ENCODE peak calls at places on chromosomes 13 and 19, in five cellular contexts. K is C1 segment of cervical spinal cord; P is stimulated activated CD4-positive, alpha-beta T cell treated with anti-CD3 and anti-CD28 coated beads, TNF-alpha, amount 100 ng/mL, for 48 hours; F is aorta; V is NCI-H345. W is an unnamed sample.
A peak's percentile ranks its signal among the peaks of the same experiment; 100 is the strongest.

GRCh38 chr19:36573948-36574726 is 1.0 kb upstream of the ZNF529 start:
- DNase-seq in K (no peak), P (no peak), F (no peak), V (no peak), W (no peak)

GRCh38 chr13:114065926-114066774 is 66.3 kb downstream of the RASA3 start:
- DNase-seq in K (no peak), P (no peak), F (peak; percentile 74), V (no peak), W (no peak)

GRCh38 chr13:113625965-113626661 is 31.9 kb downstream of the ATP4B start:
- DNase-seq in K (no peak), P (no peak), F (peak; percentile 35), V (no peak), W (no peak)

GRCh38 chr13:44951184-44951583 is 38.1 kb downstream of the NUFIP1 start:
- DNase-seq in K (no peak), P (no peak), F (no peak), V (no peak), W (no peak)

GRCh38 chr13:90336507-90336906 is 1011.0 kb upstream of the MIR17HG start:
- DNase-seq in K (no peak), P (no peak), F (no peak), V (no peak), W (no peak)

GRCh38 chr13:98847780-98848179 is 95.3 kb upstream of the SLC15A1 start:
- DNase-seq in K (no peak), P (no peak), F (no peak), V (no peak), W (peak; percentile 14)

GRCh38 chr13:29510698-29511438 is 84.6 kb downstream of the SLC7A1 start:
- DNase-seq in K (no peak), P (no peak), F (no peak), V (no peak), W (no peak)

GRCh38 chr19:49779731-49780578 is 13.2 kb downstream of the AP2A1 start:
- DNase-seq in K (no peak), P (no peak), F (no peak), V (no peak), W (no peak)

GRCh38 chr13:40247845-40248244 is 418.6 kb downstream of the FOXO1 start:
- DNase-seq in K (no peak), P (no peak), F (no peak), V (no peak), W (no peak)

GRCh38 chr19:10001899-10002298 is 8.4 kb downstream of the COL5A3 start:
- DNase-seq in K (no peak), P (no peak), F (no peak), V (no peak), W (no peak)

GRCh38 chr19:584240-585001 is 5.3 kb upstream of the HCN2 start:
- DNase-seq in K (peak; percentile 21), P (peak; percentile 38), F (no peak), V (peak; percentile 49), W (no peak)

GRCh38 chr13:29743229-29743786 is 107.1 kb downstream of the UBL3 start:
- DNase-seq in K (no peak), P (no peak), F (peak; percentile 61), V (no peak), W (no peak)

GRCh38 chr19:35714601-35715354 is 3.0 kb upstream of the KMT2B start:
- DNase-seq in K (no peak), P (no peak), F (no peak), V (peak; percentile 49), W (no peak)

GRCh38 chr19:4369888-4370260 is 26.5 kb downstream of the MPND start:
- DNase-seq in K (peak; percentile 26), P (peak; percentile 72), F (peak; percentile 71), V (no peak), W (no peak)

GRCh38 chr13:46374710-46375109 is 12.3 kb downstream of the RUBCNL start:
- DNase-seq in K (no peak), P (no peak), F (no peak), V (no peak), W (no peak)

GRCh38 chr19:246551-246950 is 44.7 kb downstream of the PLPP2 start:
- DNase-seq in K (no peak), P (no peak), F (no peak), V (no peak), W (no peak)

GRCh38 chr13:23514076-23514475 is 56.1 kb upstream of the TNFRSF19 start:
- DNase-seq in K (no peak), P (no peak), F (no peak), V (no peak), W (no peak)

GRCh38 chr19:2362970-2363300 is 2.9 kb downstream of the TMPRSS9 start:
- DNase-seq in K (no peak), P (no peak), F (no peak), V (no peak), W (no peak)

GRCh38 chr19:17329768-17330545 is 4.7 kb downstream of the ANO8 start:
- DNase-seq in K (no peak), P (no peak), F (no peak), V (no peak), W (no peak)

GRCh38 chr13:48038763-48039162 is 1.2 kb downstream of the NUDT15 start:
- DNase-seq in K (no peak), P (no peak), F (no peak), V (peak; percentile 0), W (no peak)

GRCh38 chr13:39542361-39542760 is 60.6 kb downstream of the LHFPL6 start:
- DNase-seq in K (no peak), P (no peak), F (no peak), V (no peak), W (no peak)

GRCh38 chr13:64482373-64482772 is 2747.8 kb downstream of the PCDH9 start:
- DNase-seq in K (no peak), P (no peak), F (no peak), V (no peak), W (no peak)

GRCh38 chr13:44843403-44843802 is 145.9 kb downstream of the NUFIP1 start:
- DNase-seq in K (no peak), P (no peak), F (no peak), V (no peak), W (no peak)

GRCh38 chr13:46124967-46125933 is 20.4 kb upstream of the CPB2 start:
- DNase-seq in K (no peak), P (no peak), F (no peak), V (no peak), W (no peak)

GRCh38 chr13:20411638-20412342 is 113.9 kb downstream of the CRYL1 start:
- DNase-seq in K (no peak), P (no peak), F (no peak), V (no peak), W (peak; percentile 74)

GRCh38 chr19:28118235-28118634 is 1094.7 kb downstream of the UQCRFS1 start:
- DNase-seq in K (no peak), P (no peak), F (no peak), V (no peak), W (no peak)

GRCh38 chr19:18879579-18880373 is 16.2 kb downstream of the CERS1 start:
- DNase-seq in K (no peak), P (no peak), F (no peak), V (no peak), W (peak; percentile 52)

GRCh38 chr19:17605761-17606745 is 50.6 kb downstream of the COLGALT1 start:
- DNase-seq in K (peak; percentile 32), P (peak; percentile 60), F (peak; percentile 87), V (peak; percentile 85), W (peak; percentile 77)

GRCh38 chr19:34881982-34882381 is 44.7 kb upstream of the ZNF30 start:
- DNase-seq in K (no peak), P (no peak), F (no peak), V (no peak), W (no peak)

GRCh38 chr19:54254195-54254906 is 2.7 kb downstream of the LILRB5 start:
- DNase-seq in K (no peak), P (no peak), F (no peak), V (no peak), W (no peak)

GRCh38 chr19:30626567-30626966 is 254.4 kb downstream of the ZNF536 start:
- DNase-seq in K (no peak), P (no peak), F (no peak), V (no peak), W (no peak)

GRCh38 chr13:36101157-36101556 is 30.0 kb downstream of the DCLK1 start:
- DNase-seq in K (no peak), P (no peak), F (no peak), V (peak; percentile 53), W (no peak)

GRCh38 chr13:47033216-47033615 is 136.4 kb upstream of the HTR2A start:
- DNase-seq in K (no peak), P (no peak), F (no peak), V (no peak), W (no peak)

GRCh38 chr13:62611343-62611742 is 1195.7 kb upstream of the PCDH20 start:
- DNase-seq in K (no peak), P (no peak), F (no peak), V (no peak), W (no peak)

GRCh38 chr13:106610511-106610910 is 42.6 kb upstream of the ARGLU1 start:
- DNase-seq in K (no peak), P (no peak), F (no peak), V (no peak), W (no peak)

GRCh38 chr19:18340990-18341868 is 831 bp downstream of the PGPEP1 start:
- DNase-seq in K (peak; percentile 58), P (peak; percentile 35), F (peak; percentile 72), V (peak; percentile 14), W (no peak)

GRCh38 chr13:113628291-113629270 is 29.4 kb downstream of the ATP4B start:
- DNase-seq in K (no peak), P (no peak), F (peak; percentile 35), V (peak; percentile 26), W (no peak)

W was measured in CMK.